ENCODE peak calls at places on chromosomes 7 and 10, in ten cellular contexts. One of them, this sample, is unnamed.

GRCh38 chr7:116433246-116433645 is 66.3 kb upstream of the CAV2 start:
- DNase-seq in nephron progenitor cell: no peak
- DNase-seq in type B pancreatic cell: no peak
- DNase-seq in body of pancreas: no peak
- DNase-seq in brain microvascular endothelial cell: no peak
- DNase-seq in activated B cell treated with CpG ODN at 0.5 μM for 24 hours: no peak
- DNase-seq in H9: no peak
- DNase-seq in WTC11: no peak
- DNase-seq in GM12865: no peak
- DNase-seq in foreskin fibroblast: peak
- DNase-seq in this sample: no peak

GRCh38 chr10:128178319-128178937 is 52.2 kb upstream of the MKI67 start:
- DNase-seq in nephron progenitor cell: peak
- DNase-seq in type B pancreatic cell: no peak
- DNase-seq in body of pancreas: peak
- DNase-seq in brain microvascular endothelial cell: peak
- DNase-seq in activated B cell treated with CpG ODN at 0.5 μM for 24 hours: no peak
- DNase-seq in H9: peak
- DNase-seq in WTC11: peak
- DNase-seq in GM12865: peak
- DNase-seq in foreskin fibroblast: no peak
- DNase-seq in this sample: no peak

GRCh38 chr7:141568227-141568626 is 17.0 kb downstream of the AGK start:
- DNase-seq in nephron progenitor cell: no peak
- DNase-seq in type B pancreatic cell: no peak
- DNase-seq in body of pancreas: no peak
- DNase-seq in brain microvascular endothelial cell: no peak
- DNase-seq in activated B cell treated with CpG ODN at 0.5 μM for 24 hours: no peak
- DNase-seq in H9: no peak
- DNase-seq in WTC11: no peak
- DNase-seq in GM12865: no peak
- DNase-seq in foreskin fibroblast: no peak
- DNase-seq in this sample: no peak

GRCh38 chr7:18509491-18509890 is 13.9 kb downstream of the HDAC9 start:
- DNase-seq in nephron progenitor cell: no peak
- DNase-seq in type B pancreatic cell: no peak
- DNase-seq in body of pancreas: no peak
- DNase-seq in brain microvascular endothelial cell: no peak
- DNase-seq in activated B cell treated with CpG ODN at 0.5 μM for 24 hours: no peak
- DNase-seq in H9: no peak
- DNase-seq in WTC11: no peak
- DNase-seq in GM12865: peak
- DNase-seq in foreskin fibroblast: no peak
- DNase-seq in this sample: no peak

GRCh38 chr7:95509199-95509598 is 23.5 kb downstream of the ASB4 start:
- DNase-seq in nephron progenitor cell: peak
- DNase-seq in type B pancreatic cell: no peak
- DNase-seq in body of pancreas: peak
- DNase-seq in brain microvascular endothelial cell: peak
- DNase-seq in activated B cell treated with CpG ODN at 0.5 μM for 24 hours: no peak
- DNase-seq in H9: peak
- DNase-seq in WTC11: peak
- DNase-seq in GM12865: peak
- DNase-seq in foreskin fibroblast: no peak
- DNase-seq in this sample: no peak

GRCh38 chr10:12914111-12914510 is 87.4 kb downstream of the CCDC3 start:
- DNase-seq in nephron progenitor cell: no peak
- DNase-seq in type B pancreatic cell: no peak
- DNase-seq in body of pancreas: no peak
- DNase-seq in brain microvascular endothelial cell: no peak
- DNase-seq in activated B cell treated with CpG ODN at 0.5 μM for 24 hours: no peak
- DNase-seq in H9: no peak
- DNase-seq in WTC11: no peak
- DNase-seq in GM12865: no peak
- DNase-seq in foreskin fibroblast: no peak
- DNase-seq in this sample: no peak

GRCh38 chr7:11792122-11792521 is 39.9 kb downstream of the THSD7A start:
- DNase-seq in nephron progenitor cell: no peak
- DNase-seq in type B pancreatic cell: no peak
- DNase-seq in body of pancreas: no peak
- DNase-seq in brain microvascular endothelial cell: no peak
- DNase-seq in activated B cell treated with CpG ODN at 0.5 μM for 24 hours: no peak
- DNase-seq in H9: no peak
- DNase-seq in WTC11: no peak
- DNase-seq in GM12865: no peak
- DNase-seq in foreskin fibroblast: no peak
- DNase-seq in this sample: no peak

GRCh38 chr10:43375401-43376020 is 4.1 kb downstream of the FXYD4 start:
- DNase-seq in nephron progenitor cell: no peak
- DNase-seq in type B pancreatic cell: no peak
- DNase-seq in body of pancreas: no peak
- DNase-seq in brain microvascular endothelial cell: no peak
- DNase-seq in activated B cell treated with CpG ODN at 0.5 μM for 24 hours: no peak
- DNase-seq in H9: no peak
- DNase-seq in WTC11: no peak
- DNase-seq in GM12865: no peak
- DNase-seq in foreskin fibroblast: no peak
- DNase-seq in this sample: peak

GRCh38 chr7:84181628-84182027 is 13.0 kb downstream of the SEMA3A start:
- DNase-seq in nephron progenitor cell: no peak
- DNase-seq in type B pancreatic cell: no peak
- DNase-seq in body of pancreas: no peak
- DNase-seq in brain microvascular endothelial cell: no peak
- DNase-seq in activated B cell treated with CpG ODN at 0.5 μM for 24 hours: no peak
- DNase-seq in H9: no peak
- DNase-seq in WTC11: no peak
- DNase-seq in GM12865: no peak
- DNase-seq in foreskin fibroblast: no peak
- DNase-seq in this sample: no peak

GRCh38 chr10:28661035-28661434 is 16.3 kb upstream of the BAMBI start:
- DNase-seq in nephron progenitor cell: no peak
- DNase-seq in type B pancreatic cell: no peak
- DNase-seq in body of pancreas: no peak
- DNase-seq in brain microvascular endothelial cell: peak
- DNase-seq in activated B cell treated with CpG ODN at 0.5 μM for 24 hours: no peak
- DNase-seq in H9: no peak
- DNase-seq in WTC11: no peak
- DNase-seq in GM12865: no peak
- DNase-seq in foreskin fibroblast: peak
- DNase-seq in this sample: no peak

GRCh38 chr7:140027866-140028265 is 34.9 kb downstream of the PARP12 start:
- DNase-seq in nephron progenitor cell: no peak
- DNase-seq in type B pancreatic cell: no peak
- DNase-seq in body of pancreas: no peak
- DNase-seq in brain microvascular endothelial cell: no peak
- DNase-seq in activated B cell treated with CpG ODN at 0.5 μM for 24 hours: no peak
- DNase-seq in H9: no peak
- DNase-seq in WTC11: no peak
- DNase-seq in GM12865: no peak
- DNase-seq in foreskin fibroblast: no peak
- DNase-seq in this sample: no peak

DNA sequence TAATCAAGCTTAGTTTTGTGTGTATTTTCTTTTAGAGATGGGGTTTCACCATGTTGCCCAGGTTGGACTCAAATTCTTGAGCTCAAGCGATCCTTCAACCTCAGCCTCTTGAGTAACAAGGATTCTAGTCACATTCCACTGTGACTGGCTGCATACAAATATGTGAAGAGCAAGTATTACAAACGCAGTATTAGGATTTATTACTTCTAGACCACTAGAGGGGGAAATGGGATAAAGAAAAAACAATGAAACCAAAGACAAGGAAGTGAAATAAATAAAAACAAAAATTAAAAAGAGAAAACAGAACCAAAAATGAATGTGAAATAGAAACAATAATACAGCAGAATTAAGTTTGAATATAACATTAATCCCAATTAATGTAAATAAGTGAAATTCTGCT is 308.7 kb downstream of the ANKRD30A start:
- DNase-seq in nephron progenitor cell: no peak
- DNase-seq in type B pancreatic cell: no peak
- DNase-seq in body of pancreas: no peak
- DNase-seq in brain microvascular endothelial cell: no peak
- DNase-seq in activated B cell treated with CpG ODN at 0.5 μM for 24 hours: no peak
- DNase-seq in H9: no peak
- DNase-seq in WTC11: no peak
- DNase-seq in GM12865: peak
- DNase-seq in foreskin fibroblast: no peak
- DNase-seq in this sample: no peak
- TF ChIP-seq CTCF in nephron progenitor cell: no peak
- TF ChIP-seq CTCF in type B pancreatic cell: no peak
- TF ChIP-seq CTCF in body of pancreas: no peak
- TF ChIP-seq CTCF in brain microvascular endothelial cell: no peak
- TF ChIP-seq CTCF in activated B cell treated with CpG ODN at 0.5 μM for 24 hours: no peak
- TF ChIP-seq CTCF in H9: no peak
- TF ChIP-seq CTCF in WTC11: no peak
- TF ChIP-seq CTCF in GM12865: no peak
- TF ChIP-seq CTCF in foreskin fibroblast: no peak
- TF ChIP-seq CTCF in this sample: no peak

GRCh38 chr7:38448842-38449241 is 175.4 kb upstream of the TARP start:
- DNase-seq in nephron progenitor cell: no peak
- DNase-seq in type B pancreatic cell: no peak
- DNase-seq in body of pancreas: no peak
- DNase-seq in brain microvascular endothelial cell: no peak
- DNase-seq in activated B cell treated with CpG ODN at 0.5 μM for 24 hours: no peak
- DNase-seq in H9: no peak
- DNase-seq in WTC11: no peak
- DNase-seq in GM12865: no peak
- DNase-seq in foreskin fibroblast: no peak
- DNase-seq in this sample: no peak

GRCh38 chr7:38453826-38454225 is 177.3 kb downstream of the AMPH start:
- DNase-seq in nephron progenitor cell: no peak
- DNase-seq in type B pancreatic cell: no peak
- DNase-seq in body of pancreas: no peak
- DNase-seq in brain microvascular endothelial cell: no peak
- DNase-seq in activated B cell treated with CpG ODN at 0.5 μM for 24 hours: no peak
- DNase-seq in H9: no peak
- DNase-seq in WTC11: no peak
- DNase-seq in GM12865: no peak
- DNase-seq in foreskin fibroblast: no peak
- DNase-seq in this sample: no peak

GRCh38 chr7:38451840-38452239 is 178.4 kb upstream of the TARP start:
- DNase-seq in nephron progenitor cell: no peak
- DNase-seq in type B pancreatic cell: no peak
- DNase-seq in body of pancreas: no peak
- DNase-seq in brain microvascular endothelial cell: peak
- DNase-seq in activated B cell treated with CpG ODN at 0.5 μM for 24 hours: no peak
- DNase-seq in H9: no peak
- DNase-seq in WTC11: no peak
- DNase-seq in GM12865: peak
- DNase-seq in foreskin fibroblast: peak
- DNase-seq in this sample: no peak

GRCh38 chr7:38452615-38453014 is 178.6 kb downstream of the AMPH start:
- DNase-seq in nephron progenitor cell: no peak
- DNase-seq in type B pancreatic cell: no peak
- DNase-seq in body of pancreas: no peak
- DNase-seq in brain microvascular endothelial cell: no peak
- DNase-seq in activated B cell treated with CpG ODN at 0.5 μM for 24 hours: no peak
- DNase-seq in H9: no peak
- DNase-seq in WTC11: no peak
- DNase-seq in GM12865: no peak
- DNase-seq in foreskin fibroblast: peak
- DNase-seq in this sample: no peak

GRCh38 chr7:38453187-38453586 is 178.0 kb downstream of the AMPH start:
- DNase-seq in nephron progenitor cell: no peak
- DNase-seq in type B pancreatic cell: no peak
- DNase-seq in body of pancreas: no peak
- DNase-seq in brain microvascular endothelial cell: no peak
- DNase-seq in activated B cell treated with CpG ODN at 0.5 μM for 24 hours: no peak
- DNase-seq in H9: no peak
- DNase-seq in WTC11: no peak
- DNase-seq in GM12865: no peak
- DNase-seq in foreskin fibroblast: peak
- DNase-seq in this sample: no peak
- TF ChIP-seq CTCF in nephron progenitor cell: no peak
- TF ChIP-seq CTCF in type B pancreatic cell: no peak
- TF ChIP-seq CTCF in body of pancreas: no peak
- TF ChIP-seq CTCF in brain microvascular endothelial cell: no peak
- TF ChIP-seq CTCF in activated B cell treated with CpG ODN at 0.5 μM for 24 hours: no peak
- TF ChIP-seq CTCF in H9: no peak
- TF ChIP-seq CTCF in WTC11: no peak
- TF ChIP-seq CTCF in GM12865: no peak
- TF ChIP-seq CTCF in foreskin fibroblast: no peak
- TF ChIP-seq CTCF in this sample: no peak

DNA sequence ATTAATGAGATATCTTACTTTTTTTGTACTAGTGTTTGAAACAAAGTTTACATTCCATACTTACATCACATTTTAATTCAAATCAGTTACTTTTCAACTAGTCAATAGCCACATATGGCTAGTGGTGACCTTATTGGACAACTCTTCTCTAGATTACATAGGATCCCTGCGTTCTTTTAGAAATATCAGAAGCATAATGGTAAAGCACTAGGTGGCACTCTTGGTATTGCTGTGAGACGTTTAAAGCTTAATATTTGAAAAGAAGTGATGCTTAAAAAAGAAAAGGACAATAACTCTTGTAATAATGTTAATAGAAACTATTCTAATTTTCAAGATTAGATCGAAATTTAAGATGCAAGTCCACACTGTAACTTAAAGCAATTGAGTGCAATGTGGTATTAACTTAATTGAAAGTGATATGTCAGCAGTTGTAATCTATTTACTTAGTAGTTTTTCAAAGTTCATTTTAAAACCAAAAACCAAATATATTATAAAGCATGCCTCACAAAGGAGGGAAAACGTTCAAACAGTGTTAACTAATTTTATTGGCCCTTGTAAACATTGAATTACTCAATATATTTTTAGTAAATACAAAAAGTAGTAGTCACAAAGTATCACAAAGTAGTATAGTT is 339.1 kb downstream of the ATRNL1 start:
- DNase-seq in nephron progenitor cell: no peak
- DNase-seq in type B pancreatic cell: no peak
- DNase-seq in body of pancreas: no peak
- DNase-seq in brain microvascular endothelial cell: peak
- DNase-seq in activated B cell treated with CpG ODN at 0.5 μM for 24 hours: no peak
- DNase-seq in H9: no peak
- DNase-seq in WTC11: no peak
- DNase-seq in GM12865: peak
- DNase-seq in foreskin fibroblast: peak
- DNase-seq in this sample: no peak
- TF ChIP-seq CTCF in nephron progenitor cell: no peak
- TF ChIP-seq CTCF in type B pancreatic cell: peak
- TF ChIP-seq CTCF in body of pancreas: no peak
- TF ChIP-seq CTCF in brain microvascular endothelial cell: peak
- TF ChIP-seq CTCF in activated B cell treated with CpG ODN at 0.5 μM for 24 hours: no peak
- TF ChIP-seq CTCF in H9: peak
- TF ChIP-seq CTCF in WTC11: no peak
- TF ChIP-seq CTCF in GM12865: peak
- TF ChIP-seq CTCF in foreskin fibroblast: peak
- TF ChIP-seq CTCF in this sample: no peak

DNA sequence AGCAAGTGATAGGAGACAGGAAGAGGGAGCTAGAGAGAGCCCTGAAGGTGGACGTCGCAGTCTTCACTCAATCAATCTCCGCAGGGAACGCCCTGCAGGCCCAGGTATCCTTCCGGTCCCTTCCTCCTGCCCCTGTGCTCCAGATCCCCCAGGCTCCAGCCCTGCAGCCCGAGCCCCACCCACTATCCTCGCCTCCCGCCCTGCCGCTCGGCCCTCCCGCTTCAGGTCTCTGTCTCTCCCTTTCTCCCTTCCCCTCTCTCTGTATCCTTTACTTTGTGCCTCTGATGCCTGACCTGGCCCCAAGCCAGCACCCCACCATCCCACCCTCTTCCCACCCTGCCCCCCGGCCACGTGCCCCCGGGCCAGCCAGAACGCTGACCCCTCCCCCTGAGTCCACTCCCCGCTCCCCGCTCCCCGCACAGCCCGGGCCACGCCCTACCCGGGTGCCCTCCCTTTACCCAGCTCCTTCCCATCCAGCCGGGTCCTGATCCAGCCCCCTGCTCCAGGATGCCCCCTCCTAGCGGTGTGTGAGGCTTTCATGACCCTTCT is 127.7 kb downstream of the UBE2H start:
- DNase-seq in nephron progenitor cell: peak
- DNase-seq in type B pancreatic cell: peak
- DNase-seq in body of pancreas: peak
- DNase-seq in brain microvascular endothelial cell: no peak
- DNase-seq in activated B cell treated with CpG ODN at 0.5 μM for 24 hours: no peak
- DNase-seq in H9: peak
- DNase-seq in WTC11: peak
- DNase-seq in GM12865: peak
- DNase-seq in foreskin fibroblast: peak
- DNase-seq in this sample: peak
- TF ChIP-seq CTCF in nephron progenitor cell: no peak
- TF ChIP-seq CTCF in type B pancreatic cell: no peak
- TF ChIP-seq CTCF in body of pancreas: no peak
- TF ChIP-seq CTCF in brain microvascular endothelial cell: peak
- TF ChIP-seq CTCF in activated B cell treated with CpG ODN at 0.5 μM for 24 hours: no peak
- TF ChIP-seq CTCF in H9: peak
- TF ChIP-seq CTCF in WTC11: no peak
- TF ChIP-seq CTCF in GM12865: peak
- TF ChIP-seq CTCF in foreskin fibroblast: peak
- TF ChIP-seq CTCF in this sample: no peak